ENCODE peak calls at places on chromosomes 12 and 14, in four cellular contexts. One of them, this sample, is unnamed.

GRCh38 chr14:36070056-36071043 is 106.2 kb downstream of the PTCSC3 start:
- DNase-seq in ovary: no peak
- DNase-seq in HFF-Myc: no peak
- DNase-seq in CD8-positive, alpha-beta T cell: no peak
- DNase-seq in this sample: peak

GRCh38 chr14:51139221-51139681 is 44.3 kb upstream of the TRIM9 start:
- DNase-seq in HFF-Myc: no peak
- DNase-seq in CD8-positive, alpha-beta T cell: no peak
- DNase-seq in ovary: no peak
- DNase-seq in this sample: peak

GRCh38 chr14:34361504-34362011 is 100.5 kb downstream of the SPTSSA start:
- DNase-seq in ovary: no peak
- DNase-seq in CD8-positive, alpha-beta T cell: no peak
- DNase-seq in HFF-Myc: no peak
- DNase-seq in this sample: no peak

GRCh38 chr14:99191663-99192621 is 80.1 kb downstream of the BCL11B start:
- DNase-seq in ovary: peak
- DNase-seq in HFF-Myc: peak
- DNase-seq in CD8-positive, alpha-beta T cell: no peak
- DNase-seq in this sample: peak

GRCh38 chr12:131831021-131831571 is 2.9 kb downstream of the MMP17 start:
- DNase-seq in ovary: no peak
- DNase-seq in CD8-positive, alpha-beta T cell: no peak
- DNase-seq in HFF-Myc: no peak
- DNase-seq in this sample: no peak

GRCh38 chr12:2783936-2784600 is 10.7 kb upstream of the FKBP4 start:
- DNase-seq in ovary: peak
- DNase-seq in CD8-positive, alpha-beta T cell: no peak
- DNase-seq in HFF-Myc: no peak
- DNase-seq in this sample: peak

GRCh38 chr14:97212399-97212798 is 415.2 kb downstream of the VRK1 start:
- DNase-seq in ovary: no peak
- DNase-seq in HFF-Myc: no peak
- DNase-seq in CD8-positive, alpha-beta T cell: no peak
- DNase-seq in this sample: no peak

GRCh38 chr12:4148418-4149056 is 125.0 kb upstream of the CCND2 start:
- DNase-seq in HFF-Myc: no peak
- DNase-seq in CD8-positive, alpha-beta T cell: peak
- DNase-seq in ovary: no peak
- DNase-seq in this sample: no peak

GRCh38 chr12:8953773-8954402 is 4.4 kb upstream of the M6PR start:
- DNase-seq in HFF-Myc: no peak
- DNase-seq in CD8-positive, alpha-beta T cell: peak
- DNase-seq in ovary: no peak
- DNase-seq in this sample: no peak

GRCh38 chr14:69101331-69101826 is 51.5 kb downstream of the DCAF5 start:
- DNase-seq in CD8-positive, alpha-beta T cell: no peak
- DNase-seq in ovary: no peak
- DNase-seq in HFF-Myc: no peak
- DNase-seq in this sample: peak

GRCh38 chr12:109739747-109740693 is 26.4 kb downstream of the FAM222A start:
- DNase-seq in HFF-Myc: no peak
- DNase-seq in ovary: peak
- DNase-seq in CD8-positive, alpha-beta T cell: no peak
- DNase-seq in this sample: no peak

GRCh38 chr12:52917800-52918199 is 12.9 kb upstream of the KRT8 start:
- DNase-seq in ovary: no peak
- DNase-seq in HFF-Myc: no peak
- DNase-seq in CD8-positive, alpha-beta T cell: no peak
- DNase-seq in this sample: no peak

GRCh38 chr12:111435661-111436201 is 30.0 kb downstream of the SH2B3 start:
- DNase-seq in HFF-Myc: no peak
- DNase-seq in ovary: no peak
- DNase-seq in CD8-positive, alpha-beta T cell: no peak
- DNase-seq in this sample: no peak

DNA sequence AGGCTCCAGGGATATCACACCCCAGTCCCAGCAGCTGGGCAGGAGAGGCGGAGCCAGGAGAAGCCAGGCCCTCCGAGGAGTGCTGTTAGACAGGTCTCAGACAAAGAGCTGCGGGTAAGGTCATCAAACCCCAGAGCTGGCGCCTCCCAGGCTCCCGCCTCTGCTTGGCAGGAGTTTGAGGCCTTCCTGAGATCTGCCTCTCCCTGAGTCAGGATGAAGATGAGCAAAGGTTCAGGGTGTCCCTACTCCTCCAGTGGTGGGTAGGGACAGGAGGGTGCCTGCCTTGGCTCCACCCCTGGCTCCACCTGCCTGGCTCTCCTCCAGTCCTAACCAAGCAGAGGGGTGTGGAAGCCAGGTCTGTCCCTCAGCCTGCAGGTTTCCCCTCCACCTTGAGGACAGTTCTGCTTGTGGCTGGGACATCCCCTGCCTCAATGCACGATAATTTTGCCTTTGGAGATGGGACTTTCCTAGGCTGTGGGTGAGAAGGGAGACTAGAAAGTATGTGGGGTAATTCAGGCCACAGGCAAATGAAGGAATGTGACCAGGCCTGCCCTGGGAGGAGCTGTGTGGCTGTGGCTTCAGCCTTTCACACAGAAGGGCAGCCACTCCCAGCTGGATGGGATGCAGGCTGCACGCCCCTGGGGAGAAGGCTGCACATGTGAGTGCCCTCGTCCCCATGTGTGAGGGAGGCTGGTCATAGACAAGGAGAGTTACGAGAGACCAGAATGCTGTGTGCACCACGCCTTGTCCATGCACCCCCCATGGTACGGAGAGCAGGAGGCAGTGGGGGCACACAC is 2.2 kb downstream of the PLEKHG6 start:
- DNase-seq in CD8-positive, alpha-beta T cell: no peak
- DNase-seq in ovary: no peak
- DNase-seq in HFF-Myc: no peak
- DNase-seq in this sample: peak
- H3K4me3 ChIP-seq in CD8-positive, alpha-beta T cell: no peak
- H3K4me3 ChIP-seq in ovary: no peak
- H3K4me3 ChIP-seq in HFF-Myc: no peak
- H3K4me3 ChIP-seq in this sample: no peak

GRCh38 chr12:31525496-31526157 is 65.3 kb downstream of the DENND5B start:
- DNase-seq in CD8-positive, alpha-beta T cell: no peak
- DNase-seq in ovary: no peak
- DNase-seq in HFF-Myc: no peak
- DNase-seq in this sample: peak
- H3K4me3 ChIP-seq in CD8-positive, alpha-beta T cell: no peak
- H3K4me3 ChIP-seq in ovary: no peak
- H3K4me3 ChIP-seq in HFF-Myc: no peak
- H3K4me3 ChIP-seq in this sample: no peak

GRCh38 chr12:51847830-51848727 is at the start of gene FIGNL2:
- DNase-seq in HFF-Myc: no peak
- DNase-seq in CD8-positive, alpha-beta T cell: no peak
- DNase-seq in ovary: no peak
- DNase-seq in this sample: no peak
- H3K4me3 ChIP-seq in HFF-Myc: peak
- H3K4me3 ChIP-seq in CD8-positive, alpha-beta T cell: peak
- H3K4me3 ChIP-seq in ovary: peak
- H3K4me3 ChIP-seq in this sample: no peak

DNA sequence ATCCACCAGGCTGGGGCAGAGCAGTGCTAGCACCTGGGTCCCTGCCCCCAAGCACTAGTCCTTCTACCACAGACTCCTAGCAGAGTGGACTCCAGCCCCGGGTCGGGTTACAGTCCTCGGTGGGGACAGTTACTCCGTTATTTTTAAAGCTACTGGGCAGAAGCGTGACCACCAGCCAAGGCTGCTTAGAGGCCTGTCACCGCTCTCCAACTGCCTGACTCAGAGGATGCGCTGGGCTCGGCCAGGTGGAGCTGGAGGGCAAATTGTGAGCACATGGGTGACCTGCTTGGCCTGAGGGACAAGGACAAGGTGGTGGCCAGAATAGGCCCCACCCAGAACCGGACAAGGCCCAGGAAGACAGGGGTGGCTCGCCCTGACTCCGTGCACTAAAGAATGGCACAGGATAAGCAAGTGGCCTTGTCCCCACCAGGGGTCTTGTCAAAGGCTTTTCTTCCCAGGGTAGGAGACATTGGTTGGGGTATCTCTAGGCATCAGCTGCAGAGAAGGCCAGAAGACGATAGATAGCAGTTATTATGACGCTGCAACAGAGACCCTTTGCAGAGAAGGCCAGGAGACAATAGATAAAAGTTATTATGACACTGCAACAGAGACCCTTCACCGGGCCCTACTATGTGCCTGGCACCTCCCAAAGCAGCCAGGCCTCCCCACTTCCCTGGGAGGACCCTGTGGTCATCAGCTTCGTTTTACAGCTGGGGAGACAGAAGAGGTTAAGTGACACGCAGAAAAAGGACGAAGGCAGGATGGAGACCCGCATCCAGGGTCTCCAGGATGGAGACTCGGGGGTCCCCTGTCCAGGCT is 1.6 kb downstream of the ABCB9 start:
- DNase-seq in HFF-Myc: no peak
- DNase-seq in ovary: no peak
- DNase-seq in CD8-positive, alpha-beta T cell: no peak
- DNase-seq in this sample: no peak
- H3K4me3 ChIP-seq in HFF-Myc: peak
- H3K4me3 ChIP-seq in ovary: no peak
- H3K4me3 ChIP-seq in CD8-positive, alpha-beta T cell: no peak
- H3K4me3 ChIP-seq in this sample: no peak

DNA sequence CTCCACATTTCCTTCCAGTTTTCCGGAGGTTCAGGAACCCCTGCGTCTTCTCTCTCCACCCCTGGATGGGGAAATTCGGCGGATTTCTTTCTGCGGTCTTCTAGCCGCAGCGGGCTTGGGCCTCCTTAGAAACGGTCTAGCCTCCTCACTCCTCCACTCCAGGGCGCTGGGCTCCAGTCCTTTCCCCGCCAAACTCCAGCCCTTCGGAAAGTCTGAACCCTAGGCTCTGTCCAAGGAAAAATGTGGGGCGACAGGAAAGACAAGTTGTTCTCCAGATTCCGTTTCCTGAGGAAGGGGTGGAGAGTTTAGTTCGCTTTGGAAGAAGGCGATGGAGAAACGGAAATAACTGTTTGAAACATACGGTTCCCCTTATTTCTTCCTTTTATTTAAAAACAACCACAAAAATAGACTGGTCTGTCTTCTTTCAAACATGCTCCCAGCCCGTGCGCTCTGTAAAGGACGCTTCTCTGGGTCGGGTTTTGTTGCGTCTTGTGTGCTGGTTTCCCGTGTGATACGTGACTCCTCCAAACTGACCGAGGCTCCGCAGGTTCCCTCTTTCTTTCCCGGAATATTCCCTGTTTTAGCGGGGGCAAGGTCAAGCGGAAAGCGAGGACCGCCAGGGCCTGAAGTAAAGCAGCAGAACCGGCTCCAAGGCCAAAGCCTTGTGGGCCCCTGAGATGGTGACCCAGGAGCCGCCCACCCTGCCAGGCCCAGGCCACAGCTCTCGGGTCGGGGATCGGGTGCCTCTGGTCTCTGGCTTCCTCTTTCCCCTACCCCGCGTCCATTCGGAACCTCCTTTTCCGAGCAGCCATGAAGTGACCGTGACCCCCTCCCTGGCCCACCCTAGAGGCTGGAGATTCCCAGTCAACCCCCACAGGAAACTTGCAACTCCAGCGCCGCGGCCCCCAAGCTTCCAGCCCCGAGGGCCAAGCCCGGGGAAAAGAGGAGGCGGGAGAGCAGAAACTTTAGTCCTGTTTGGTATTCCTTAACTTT is 1.1 kb upstream of the HOXC10 start:
- DNase-seq in CD8-positive, alpha-beta T cell: no peak
- DNase-seq in ovary: no peak
- DNase-seq in HFF-Myc: no peak
- DNase-seq in this sample: no peak
- H3K4me3 ChIP-seq in CD8-positive, alpha-beta T cell: no peak
- H3K4me3 ChIP-seq in ovary: no peak
- H3K4me3 ChIP-seq in HFF-Myc: peak
- H3K4me3 ChIP-seq in this sample: no peak

DNA sequence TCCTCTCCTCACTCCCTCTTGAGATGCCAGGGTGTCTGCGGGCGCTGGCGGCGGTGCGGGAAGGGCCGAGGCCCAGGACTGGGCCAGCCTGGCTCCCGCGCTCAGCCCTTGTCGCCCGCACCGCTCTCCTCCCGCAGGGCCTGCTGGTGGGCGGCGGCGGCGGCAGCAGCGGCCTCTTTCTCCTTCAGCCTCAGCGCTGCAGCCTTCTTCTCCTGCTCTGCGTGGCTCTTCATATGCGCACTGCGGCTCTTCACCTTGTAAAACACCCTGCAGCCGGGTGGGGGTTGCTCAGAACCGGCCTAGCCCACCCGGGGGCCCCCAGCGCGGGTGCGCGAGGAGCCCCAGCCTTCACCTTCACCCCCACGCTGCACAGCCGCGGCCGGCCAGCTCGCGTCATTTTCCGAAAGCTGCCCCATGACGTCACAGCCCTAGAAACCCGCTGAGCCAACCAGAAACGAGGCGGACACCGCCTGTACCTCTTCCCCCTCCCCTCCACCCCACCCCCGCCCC is 4.6 kb upstream of the PNMA1 start:
- DNase-seq in HFF-Myc: no peak
- DNase-seq in ovary: peak
- DNase-seq in CD8-positive, alpha-beta T cell: no peak
- DNase-seq in this sample: no peak
- H3K4me3 ChIP-seq in HFF-Myc: no peak
- H3K4me3 ChIP-seq in ovary: peak
- H3K4me3 ChIP-seq in CD8-positive, alpha-beta T cell: no peak
- H3K4me3 ChIP-seq in this sample: no peak

DNA sequence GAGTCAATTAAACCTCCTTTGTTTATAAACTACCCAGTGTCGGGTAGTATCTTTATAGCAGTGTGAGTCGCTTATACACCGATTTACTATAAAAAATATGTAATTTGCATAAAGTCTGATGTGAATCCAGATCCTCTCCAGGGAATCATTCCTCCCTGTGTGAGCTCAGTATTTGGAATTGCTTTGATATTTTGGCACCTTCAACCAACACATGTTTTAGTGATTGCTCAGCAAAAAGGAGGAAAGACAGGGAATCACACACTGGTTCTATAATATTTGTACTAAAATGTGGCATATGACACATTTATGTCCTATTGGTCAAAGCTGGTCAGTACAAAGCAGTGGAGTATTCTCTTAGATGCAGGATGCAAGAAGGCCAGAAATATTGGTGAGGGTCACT is 703.9 kb upstream of the ATXN7L3B start:
- DNase-seq in CD8-positive, alpha-beta T cell: no peak
- DNase-seq in HFF-Myc: no peak
- DNase-seq in ovary: no peak
- DNase-seq in this sample: no peak
- H3K4me3 ChIP-seq in CD8-positive, alpha-beta T cell: no peak
- H3K4me3 ChIP-seq in HFF-Myc: no peak
- H3K4me3 ChIP-seq in ovary: no peak
- H3K4me3 ChIP-seq in this sample: no peak

GRCh38 chr12:68367136-68367535 is 35.0 kb upstream of the MDM1 start:
- DNase-seq in CD8-positive, alpha-beta T cell: no peak
- DNase-seq in HFF-Myc: no peak
- DNase-seq in ovary: no peak
- DNase-seq in this sample: no peak

GRCh38 chr12:68368332-68368731 is 36.2 kb upstream of the MDM1 start:
- DNase-seq in ovary: no peak
- DNase-seq in CD8-positive, alpha-beta T cell: no peak
- DNase-seq in HFF-Myc: no peak
- DNase-seq in this sample: no peak

GRCh38 chr12:68361953-68362352 is 29.8 kb upstream of the MDM1 start:
- DNase-seq in CD8-positive, alpha-beta T cell: no peak
- DNase-seq in HFF-Myc: no peak
- DNase-seq in ovary: no peak
- DNase-seq in this sample: no peak

GRCh38 chr12:68367903-68368302 is 35.7 kb upstream of the MDM1 start:
- DNase-seq in ovary: no peak
- DNase-seq in CD8-positive, alpha-beta T cell: no peak
- DNase-seq in HFF-Myc: no peak
- DNase-seq in this sample: no peak

GRCh38 chr12:68364893-68365725 is 32.9 kb upstream of the MDM1 start:
- DNase-seq in CD8-positive, alpha-beta T cell: peak
- DNase-seq in ovary: peak
- DNase-seq in HFF-Myc: peak
- DNase-seq in this sample: peak
- H3K4me3 ChIP-seq in CD8-positive, alpha-beta T cell: peak
- H3K4me3 ChIP-seq in ovary: peak
- H3K4me3 ChIP-seq in HFF-Myc: peak
- H3K4me3 ChIP-seq in this sample: peak